ENCODE peak calls at places on chromosomes 12 and 14, in four cellular contexts. O is HCT116, H is adrenal gland, R is PC-3. K is an unnamed sample.

GRCh38 chr12:81542621-81543020 is 216.5 kb downstream of the PPFIA2 start:
- DNase-seq in O (no peak), H (no peak), R (no peak), K (no peak)

GRCh38 chr12:79296128-79296527 is 394.6 kb downstream of the PAWR start:
- DNase-seq in O (no peak), H (no peak), R (no peak), K (no peak)

GRCh38 chr14:97395068-97395467 is 597.9 kb downstream of the VRK1 start:
- DNase-seq in O (no peak), H (no peak), R (no peak), K (no peak)

GRCh38 chr14:20680843-20681347 is 3.5 kb upstream of the RNASE4 start:
- DNase-seq in O (no peak), H (no peak), R (peak; percentile 80), K (no peak)

GRCh38 chr12:57216014-57216891 is at the start of gene NXPH4:
- DNase-seq in O (no peak), H (peak; percentile 46), R (peak; percentile 40), K (no peak)

GRCh38 chr12:122079532-122080081 is 1.1 kb downstream of the MLXIP start:
- DNase-seq in O (no peak), H (no peak), R (no peak), K (no peak)

GRCh38 chr14:104119700-104120251 is 18.6 kb upstream of the KIF26A start:
- DNase-seq in O (no peak), H (no peak), R (no peak), K (no peak)

GRCh38 chr14:27660683-27661082 is 1062.8 kb upstream of the NOVA1 start:
- DNase-seq in O (no peak), H (no peak), R (no peak), K (no peak)

GRCh38 chr14:51457858-51458562 is 193.7 kb upstream of the FRMD6 start:
- DNase-seq in O (no peak), H (no peak), R (peak; percentile 41), K (no peak)

GRCh38 chr14:51462706-51463105 is 189.0 kb upstream of the FRMD6 start:
- DNase-seq in O (no peak), H (no peak), R (no peak), K (no peak)

GRCh38 chr14:51458563-51458955 is 193.2 kb upstream of the FRMD6 start:
- DNase-seq in O (no peak), H (no peak), R (peak; percentile 90), K (no peak)

GRCh38 chr14:51462182-51462581 is 189.5 kb upstream of the FRMD6 start:
- DNase-seq in O (no peak), H (no peak), R (peak; percentile 19), K (no peak)

GRCh38 chr14:51460051-51460450 is 191.7 kb upstream of the FRMD6 start:
- DNase-seq in O (no peak), H (no peak), R (no peak), K (no peak)
- TF ChIP-seq CTCF in O (no peak), H (no peak), R (no peak), K (no peak)

GRCh38 chr12:132580701-132581292 is 29.6 kb downstream of the LRCOL1 start:
- DNase-seq in O (no peak), H (no peak), R (no peak), K (no peak)

GRCh38 chr12:132582058-132582420 is 28.3 kb downstream of the LRCOL1 start:
- DNase-seq in O (no peak), H (no peak), R (no peak), K (no peak)

GRCh38 chr12:132582582-132583279 is 27.7 kb downstream of the LRCOL1 start:
- DNase-seq in O (no peak), H (no peak), R (no peak), K (no peak)

GRCh38 chr12:132579747-132580146 is 30.6 kb downstream of the LRCOL1 start:
- DNase-seq in O (no peak), H (no peak), R (no peak), K (no peak)

GRCh38 chr12:132581348-132582057 is 28.9 kb downstream of the LRCOL1 start:
- DNase-seq in O (no peak), H (no peak), R (no peak), K (no peak)
- H3K27me3 ChIP-seq in O (no peaks in the 10 kb centered on the region), H (no peaks in the 10 kb centered on the region), R (no peaks in the 10 kb centered on the region), K (no peaks in the 10 kb centered on the region)

GRCh38 chr14:37558740-37559139 is 36.3 kb downstream of the FOXA1 start:
- DNase-seq in O (no peak), H (no peak), R (no peak), K (no peak)
- H3K4me1 ChIP-seq in O (no peaks in the 10 kb centered on the region), H (no peaks in the 10 kb centered on the region), R (peaks cover 18% of the 10 kb centered on the region), K (no peaks in the 10 kb centered on the region)

GRCh38 chr14:54362759-54363437 is 33.9 kb upstream of the CDKN3 start:
- DNase-seq in O (no peak), H (no peak), R (no peak), K (no peak)

GRCh38 chr14:54364555-54365415 is 32.0 kb upstream of the CDKN3 start:
- DNase-seq in O (no peak), H (no peak), R (peak; percentile 96), K (no peak)

GRCh38 chr14:54370323-54371125 is 26.3 kb upstream of the CDKN3 start:
- DNase-seq in O (no peak), H (no peak), R (no peak), K (no peak)

GRCh38 chr14:54369343-54369742 is 27.5 kb upstream of the CDKN3 start:
- DNase-seq in O (no peak), H (no peak), R (no peak), K (no peak)

DNA sequence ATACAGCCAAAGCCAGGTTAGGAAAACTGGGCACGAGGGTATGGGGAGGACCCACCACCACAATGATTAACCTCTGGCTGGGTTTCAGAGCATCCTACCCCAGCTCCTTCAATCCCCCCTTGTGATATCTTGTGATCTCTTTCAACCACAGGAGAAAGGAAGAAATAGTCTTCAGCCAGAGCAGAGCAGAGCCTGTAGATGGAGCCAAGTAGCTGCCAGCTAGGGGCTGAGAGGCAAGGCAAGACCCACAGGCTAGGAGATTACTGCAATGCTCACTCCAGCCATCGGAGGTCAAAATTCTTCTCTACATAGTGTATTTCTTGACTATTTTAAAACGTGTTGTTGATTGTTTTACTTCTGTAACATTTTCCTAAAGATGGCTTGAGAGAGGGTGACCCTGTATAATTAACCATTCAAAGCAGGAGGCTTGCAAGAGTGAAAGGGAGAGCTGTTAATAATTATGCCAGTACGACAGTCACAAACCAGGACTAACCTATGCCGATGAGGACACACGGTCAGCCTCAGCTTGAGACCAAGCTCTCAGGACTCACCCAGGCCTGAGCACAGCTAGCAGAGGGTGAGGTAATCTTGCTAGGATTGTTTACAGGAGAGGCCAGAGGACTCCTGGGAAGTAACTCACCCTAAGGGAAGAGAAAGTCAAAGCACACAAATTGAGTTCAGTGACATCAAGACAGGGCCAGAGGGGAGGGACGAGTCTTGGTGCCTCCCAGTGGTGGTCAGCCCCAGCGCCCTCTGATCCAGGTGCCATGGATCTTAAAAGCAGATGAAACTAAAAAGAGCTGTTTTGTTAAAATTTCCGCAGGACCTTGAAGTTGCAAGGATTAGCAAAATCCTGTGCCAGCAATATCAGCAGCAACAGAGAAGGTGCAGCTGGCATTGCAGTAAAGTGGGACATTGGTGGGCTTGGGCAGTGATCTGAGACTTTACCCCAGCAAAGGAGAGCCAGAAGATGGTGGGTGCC is 29.8 kb upstream of the CDKN3 start:
- DNase-seq in O (peak; percentile 49), H (no peak), R (peak; percentile 88), K (peak; percentile 49)
- TF ChIP-seq CTCF in O (peak; percentile 79), H (no peak), R (peak; percentile 98), K (peak; percentile 54)

GRCh38 chr14:69988979-69989378 is 109.8 kb downstream of the SMOC1 start:
- DNase-seq in O (no peak), H (no peak), R (no peak), K (no peak)
- H3K27me3 ChIP-seq in O (peaks cover 57% of the 10 kb centered on the region), H (no peaks in the 10 kb centered on the region), R (peaks cover 94% of the 10 kb centered on the region), K (no peaks in the 10 kb centered on the region)

GRCh38 chr12:116201908-116202307 is 75.6 kb downstream of the MED13L start:
- DNase-seq in O (no peak), H (no peak), R (no peak), K (no peak)
- H3K4me1 ChIP-seq in O (peaks cover 11% of the 10 kb centered on the region), H (peaks cover 18% of the 10 kb centered on the region), R (peaks cover 8% of the 10 kb centered on the region), K (no peaks in the 10 kb centered on the region)

DNA sequence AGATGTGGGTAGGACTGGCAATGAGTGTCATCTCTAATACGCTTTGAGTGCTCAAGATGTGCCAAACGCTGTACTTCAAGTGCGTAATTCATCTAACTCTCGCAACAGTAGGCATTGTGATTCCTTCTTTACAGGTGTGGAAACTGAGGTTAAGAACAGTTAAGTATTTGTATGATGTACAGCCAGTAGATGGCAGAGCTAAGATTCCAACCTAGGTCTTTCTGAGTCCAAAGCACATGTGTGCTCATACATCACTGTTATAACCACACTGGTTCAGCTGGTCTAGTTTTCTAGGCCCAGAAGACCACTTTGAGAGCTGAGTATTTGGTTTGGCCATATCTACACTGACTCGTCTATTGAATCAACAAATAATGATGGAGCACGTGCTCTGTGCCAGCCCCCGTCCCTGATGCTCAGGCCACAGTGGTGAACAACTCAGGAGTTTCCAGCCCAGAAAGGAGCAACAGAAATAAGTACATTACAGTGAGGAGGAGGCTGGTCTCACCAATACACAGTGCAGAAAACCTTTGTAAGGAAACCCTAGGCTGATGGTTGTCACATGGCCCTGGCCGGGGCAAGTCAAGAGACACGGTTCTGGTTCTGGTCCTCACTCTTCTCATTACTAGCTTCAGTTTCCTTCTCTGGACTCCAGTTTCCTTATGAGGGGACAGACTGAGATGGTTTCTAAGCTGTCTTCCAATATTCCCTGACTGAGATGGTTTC is 69.3 kb upstream of the SCN8A start:
- DNase-seq in O (no peak), H (no peak), R (peak; percentile 31), K (no peak)
- TF ChIP-seq CTCF in O (peak; percentile 39), H (no peak), R (peak; percentile 49), K (no peak)

DNA sequence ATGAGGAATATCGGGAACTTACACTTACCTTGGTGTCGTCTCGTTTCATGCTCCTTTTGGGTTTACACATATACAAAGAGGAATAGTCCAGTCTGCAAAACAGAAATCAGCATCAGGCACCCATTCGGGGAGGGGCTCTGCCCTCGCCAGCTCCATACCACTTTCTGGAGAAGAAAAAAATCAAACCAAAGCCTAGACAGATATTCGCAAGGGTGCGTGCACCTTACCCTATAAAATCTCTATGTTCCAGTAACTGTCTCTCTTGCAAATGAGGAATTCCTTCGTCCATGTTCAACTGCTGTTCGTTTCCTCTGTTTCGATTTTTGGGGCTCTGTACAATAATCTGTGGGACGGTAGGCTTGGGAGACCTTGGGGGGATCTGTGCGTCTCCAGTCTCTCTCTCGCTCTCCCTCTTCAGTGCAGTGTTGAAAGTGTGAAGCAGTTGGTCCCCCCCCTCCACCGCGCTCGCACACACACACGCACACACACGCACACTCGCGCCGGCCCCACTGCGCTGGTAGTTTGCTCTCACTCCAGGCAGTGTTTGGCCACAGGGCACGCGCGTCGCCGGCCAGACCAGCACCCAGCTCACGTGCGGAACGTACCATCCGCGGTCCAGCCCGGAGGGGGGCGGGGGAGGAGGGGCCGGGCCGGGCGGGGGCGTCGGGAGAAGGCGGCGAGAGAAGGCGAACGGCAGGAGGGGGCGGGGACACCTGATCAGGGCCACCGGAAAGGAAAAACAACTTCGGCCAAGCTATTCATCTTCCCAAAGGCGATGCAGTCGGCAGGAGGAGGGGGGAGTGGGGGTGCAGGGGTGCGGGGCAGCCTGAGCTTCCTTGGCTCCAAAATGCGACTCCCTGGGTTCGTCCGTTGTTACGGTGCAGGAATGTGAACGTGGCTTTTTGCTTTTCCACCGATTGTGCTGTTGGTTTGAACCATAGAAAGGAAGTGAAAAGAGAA is at the start of gene BHLHE41:
- DNase-seq in O (no peak), H (peak; percentile 88), R (peak; percentile 93), K (peak; percentile 85)
- H3K27me3 ChIP-seq in O (peaks cover 11% of the 10 kb centered on the region), H (no peaks in the 10 kb centered on the region), R (no peaks in the 10 kb centered on the region), K (no peaks in the 10 kb centered on the region)

K was measured in PC-9.